ENCODE peak calls at places on chromosome 5, in four cellular contexts. M is stimulated activated naive CD8-positive, alpha-beta T cell treated with anti-CD3 and anti-CD28 coated beads, Interleukin-15, Interleukin-2, amounts not matched to agents 100 U/mL and 50 U/mL, for 24 hours; D is lower lobe of right lung; W is right lobe of liver. E is an unnamed sample.

GRCh38 chr5:14449052-14449661 is 132.4 kb upstream of the OTULINL start:
- ATAC-seq in M (no peak), D (no peak), W (peak), E (peak)

GRCh38 chr5:149860801-149861322 is 83.7 kb downstream of the PDE6A start:
- ATAC-seq in M (peak), D (no peak), W (no peak), E (peak)

GRCh38 chr5:150945947-150946346 is 41.2 kb upstream of the ZNF300 start:
- ATAC-seq in M (no peak), D (peak), W (peak), E (no peak)

GRCh38 chr5:73436535-73437125 is 11.9 kb downstream of the FOXD1 start:
- ATAC-seq in M (peak), D (peak), W (peak), E (no peak)

GRCh38 chr5:56685503-56686217 is 129.7 kb upstream of the MAP3K1 start:
- ATAC-seq in M (peak), D (no peak), W (peak), E (peak)

GRCh38 chr5:2751592-2752021 is at the start of gene IRX2:
- ATAC-seq in M (no peak), D (peak), W (peak), E (no peak)

GRCh38 chr5:102863058-102863457 is 108.0 kb downstream of the PAM start:
- ATAC-seq in M (no peak), D (no peak), W (no peak), E (no peak)

GRCh38 chr5:76622973-76623596 is at the start of gene F2RL2:
- ATAC-seq in M (no peak), D (no peak), W (peak), E (peak)

GRCh38 chr5:148759101-148759500 is 67.3 kb upstream of the ADRB2 start:
- ATAC-seq in M (no peak), D (peak), W (no peak), E (no peak)

GRCh38 chr5:176846335-176847140 is 36.2 kb downstream of the UNC5A start:
- ATAC-seq in M (peak), D (no peak), W (no peak), E (peak)

GRCh38 chr5:37565067-37565670 is 186.1 kb downstream of the WDR70 start:
- ATAC-seq in M (no peak), D (no peak), W (no peak), E (no peak)

GRCh38 chr5:163347671-163348070 is 89.7 kb upstream of the CCNG1 start:
- ATAC-seq in M (no peak), D (peak), W (peak), E (no peak)

GRCh38 chr5:11046160-11046559 is 285.1 kb upstream of the DAP start:
- ATAC-seq in M (no peak), D (no peak), W (peak), E (no peak)

GRCh38 chr5:163222982-163223381 is 214.4 kb upstream of the CCNG1 start:
- ATAC-seq in M (no peak), D (no peak), W (no peak), E (no peak)

GRCh38 chr5:140634103-140634502 is 1.1 kb upstream of the CD14 start:
- ATAC-seq in M (no peak), D (no peak), W (peak), E (no peak)

GRCh38 chr5:1104327-1105006 is 7.4 kb downstream of the SLC12A7 start:
- ATAC-seq in M (no peak), D (no peak), W (peak), E (peak)

GRCh38 chr5:15544039-15544438 is 44.1 kb downstream of the FBXL7 start:
- ATAC-seq in M (no peak), D (no peak), W (no peak), E (no peak)

GRCh38 chr5:113122053-113122452 is 145.5 kb downstream of the DCP2 start:
- ATAC-seq in M (no peak), D (no peak), W (no peak), E (no peak)

GRCh38 chr5:97545856-97546570 is 363.0 kb upstream of the RIOK2 start:
- ATAC-seq in M (no peak), D (no peak), W (peak), E (no peak)

E was measured in activated T-helper 17 cell treated with anti-CD3 and anti-CD28 coated beads, Interleukin-2, amount 50 U/mL, for 72 hours.